ENCODE peak calls at places on chromosomes 7 and 10, in ten cellular contexts. Q is left lung, H is brain microvascular endothelial cell, M is transverse colon, P is IMR-90, B is HCT116, S is NB4, N is GM06990, F is AG04449, J is cardiac fibroblast. U is an unnamed sample.
A peak's percentile ranks its signal among the peaks of the same experiment; 100 is the strongest.

GRCh38 chr10:28130267-28130666 is 131.4 kb upstream of the ODAD2 start:
- DNase-seq in M (no peak), Q (no peak), N (no peak), P (peak; percentile 75), J (peak; percentile 35), H (peak; percentile 78), F (no peak), S (no peak), B (no peak), U (peak; percentile 13)

GRCh38 chr7:66013938-66014337 is 31.9 kb upstream of the GUSB start:
- DNase-seq in P (peak; percentile 62), J (peak; percentile 68), B (peak; percentile 26), Q (no peak), M (peak; percentile 32), N (no peak), S (peak; percentile 60), F (peak; percentile 3), H (peak; percentile 56), U (peak; percentile 9)

GRCh38 chr7:74153736-74154135 is 20.4 kb upstream of the EIF4H start:
- DNase-seq in S (no peak), P (no peak), N (no peak), B (no peak), Q (no peak), F (no peak), H (no peak), J (no peak), M (no peak), U (no peak)

GRCh38 chr7:114818501-114818900 is 103.4 kb upstream of the MDFIC start:
- DNase-seq in Q (no peak), J (peak; percentile 77), H (peak; percentile 70), M (no peak), P (peak; percentile 70), S (no peak), F (no peak), B (peak; percentile 22), N (no peak), U (peak; percentile 51)

GRCh38 chr7:19665399-19666008 is 43.3 kb downstream of the POLR1F start:
- DNase-seq in Q (no peak), P (peak; percentile 50), F (no peak), B (peak; percentile 12), H (no peak), M (no peak), J (peak; percentile 66), S (peak; percentile 63), N (no peak), U (no peak)

GRCh38 chr10:114519306-114519669 is 115.0 kb upstream of the AFAP1L2 start:
- DNase-seq in J (no peak), M (peak; percentile 90), F (no peak), Q (peak; percentile 75), P (no peak), N (no peak), H (no peak), B (peak; percentile 35), S (no peak), U (no peak)

GRCh38 chr10:32946108-32946507 is 11.9 kb downstream of the ITGB1 start:
- DNase-seq in J (no peak), B (no peak), Q (no peak), S (no peak), N (no peak), M (no peak), P (no peak), H (no peak), F (no peak), U (no peak)

GRCh38 chr10:61943699-61944444 is 42.4 kb downstream of the ARID5B start:
- DNase-seq in Q (no peak), P (peak; percentile 53), M (no peak), B (no peak), S (no peak), J (peak; percentile 84), N (peak; percentile 65), H (peak; percentile 37), F (no peak), U (peak; percentile 31)

GRCh38 chr7:70771447-70771846 is 360.5 kb upstream of the GALNT17 start:
- DNase-seq in M (no peak), S (no peak), H (no peak), J (no peak), N (no peak), F (no peak), B (no peak), Q (no peak), P (no peak), U (no peak)

GRCh38 chr7:22660732-22661131 is 66.3 kb upstream of the IL6 start:
- DNase-seq in S (peak; percentile 36), M (no peak), Q (no peak), B (no peak), N (no peak), P (no peak), F (no peak), H (no peak), J (no peak), U (no peak)

GRCh38 chr7:82694020-82694419 is 250.4 kb upstream of the CACNA2D1 start:
- DNase-seq in M (no peak), J (no peak), B (no peak), S (no peak), Q (no peak), N (no peak), P (no peak), H (no peak), F (no peak), U (no peak)

GRCh38 chr10:77305650-77306632 is 331.7 kb downstream of the KCNMA1 start:
- DNase-seq in N (no peak), H (no peak), P (peak; percentile 72), S (no peak), M (no peak), J (peak; percentile 53), F (no peak), B (no peak), Q (no peak), U (no peak)

GRCh38 chr10:110568055-110568735 is 700 bp downstream of the SMC3 start:
- DNase-seq in S (peak; percentile 82), J (peak; percentile 26), H (no peak), N (no peak), P (no peak), Q (no peak), M (peak; percentile 39), B (no peak), F (no peak), U (no peak)

GRCh38 chr7:79761876-79762429 is 308.5 kb upstream of the MAGI2 start:
- DNase-seq in M (no peak), J (peak; percentile 9), S (no peak), B (no peak), H (no peak), Q (no peak), P (no peak), N (no peak), F (no peak), U (no peak)

GRCh38 chr10:11986593-11987216 is 55.9 kb downstream of the UPF2 start:
- DNase-seq in J (peak; percentile 90), H (peak; percentile 80), Q (peak; percentile 71), N (peak; percentile 24), F (peak; percentile 40), B (peak; percentile 79), P (peak; percentile 84), M (peak; percentile 84), S (peak; percentile 78), U (peak; percentile 41)

GRCh38 chr10:11993834-11994468 is 48.7 kb downstream of the UPF2 start:
- DNase-seq in B (no peak), N (peak; percentile 24), J (no peak), P (no peak), Q (no peak), M (no peak), F (no peak), S (peak; percentile 33), H (no peak), U (no peak)

GRCh38 chr10:11988924-11989323 is 53.7 kb downstream of the UPF2 start:
- DNase-seq in J (no peak), S (no peak), N (no peak), M (no peak), P (no peak), F (no peak), Q (no peak), B (no peak), H (no peak), U (no peak)
- H3K4me3 ChIP-seq in J (no peak overlapping the region), S (no peak overlapping the region), N (no peak overlapping the region), M (no peak overlapping the region), P (no peak overlapping the region), F (no peak overlapping the region), Q (no peak overlapping the region), B (no peak overlapping the region), H (no peak overlapping the region), U (no peak overlapping the region)

DNA sequence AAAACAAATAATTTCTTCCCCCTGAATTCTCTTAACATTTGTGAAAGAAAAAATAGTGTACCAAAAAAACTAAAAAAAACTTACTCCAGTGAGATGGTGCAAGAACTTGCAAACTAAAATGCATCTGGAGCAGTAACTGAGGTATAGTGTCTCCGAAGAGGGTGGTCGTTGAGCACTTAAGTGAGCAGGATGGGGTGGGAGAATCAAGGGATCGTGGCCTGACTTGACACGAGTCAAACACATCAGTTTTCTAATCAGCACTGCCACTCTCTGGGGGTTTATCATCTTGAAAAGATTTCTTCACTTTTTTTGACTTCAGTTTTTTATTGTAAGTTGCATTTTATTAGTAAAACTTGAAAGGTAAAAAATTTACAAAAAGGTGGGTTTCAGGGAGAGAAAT is 2.5 kb downstream of the ZNF273 start:
- DNase-seq in H (no peak), P (no peak), Q (no peak), M (no peak), F (no peak), S (peak; percentile 59), J (no peak), B (no peak), N (no peak), U (no peak)
- H3K4me3 ChIP-seq in H (no peak overlapping the region), P (no peak overlapping the region), Q (no peak overlapping the region), M (no peak overlapping the region), F (no peak overlapping the region), S (peak overlapping the region; percentile 93), J (no peak overlapping the region), B (no peak overlapping the region), N (no peak overlapping the region), U (no peak overlapping the region)

DNA sequence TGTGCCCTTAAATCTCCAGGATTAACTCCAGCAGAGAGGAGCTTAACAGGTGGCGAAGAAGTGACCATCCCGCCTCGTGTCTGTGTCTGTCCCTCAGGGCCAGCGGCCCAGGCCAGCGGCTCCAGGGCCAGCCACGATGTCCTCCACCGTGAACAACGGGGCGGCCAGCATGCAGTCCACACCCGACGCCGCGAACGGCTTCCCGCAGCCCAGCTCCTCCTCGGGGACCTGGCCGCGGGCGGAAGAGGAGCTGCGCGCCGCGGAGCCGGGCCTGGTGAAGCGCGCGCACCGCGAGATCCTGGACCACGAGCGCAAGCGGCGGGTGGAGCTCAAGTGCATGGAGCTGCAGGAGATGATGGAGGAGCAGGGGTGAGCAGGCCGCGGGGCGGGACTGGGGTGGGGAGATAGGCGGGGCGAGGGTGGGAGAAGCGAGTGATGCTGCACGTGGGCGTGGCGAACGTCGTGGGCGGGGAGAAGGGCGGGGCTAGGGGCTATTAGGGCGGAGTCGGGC is 33.3 kb downstream of the SRRM3 start:
- DNase-seq in S (peak; percentile 90), M (peak; percentile 81), P (peak; percentile 76), B (peak; percentile 74), J (peak; percentile 85), Q (peak; percentile 81), F (no peak), N (peak; percentile 84), H (peak; percentile 86), U (peak; percentile 52)
- H3K4me3 ChIP-seq in S (no peak overlapping the region), M (no peak overlapping the region), P (no peak overlapping the region), B (no peak overlapping the region), J (peak overlapping the region; percentile 23), Q (peak overlapping the region; percentile 17), F (peak overlapping the region; percentile 40), N (no peak overlapping the region), H (peak overlapping the region; percentile 26), U (peak overlapping the region; percentile 29)

DNA sequence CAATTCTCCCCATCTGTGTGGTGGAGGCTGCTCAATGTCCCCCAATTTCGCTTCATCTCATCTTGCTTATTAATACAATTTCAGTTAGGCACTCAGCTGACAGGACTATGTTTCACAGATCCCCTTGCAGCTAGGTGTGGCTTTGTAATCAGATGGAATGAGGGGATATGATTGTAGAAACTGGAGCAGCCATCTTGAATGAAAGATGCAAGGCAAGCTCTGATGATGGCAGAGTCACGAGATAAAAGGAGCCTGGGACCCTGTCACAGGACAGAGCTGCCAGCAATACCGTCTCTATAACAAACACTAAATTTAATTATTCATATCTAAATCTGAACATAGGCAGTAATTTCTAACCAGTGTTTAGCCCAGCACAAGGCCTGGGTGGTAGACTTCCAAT is 991 bp upstream of the DLD start:
- DNase-seq in S (no peak), F (no peak), H (no peak), J (no peak), P (no peak), M (no peak), B (no peak), Q (no peak), N (no peak), U (no peak)
- H3K4me3 ChIP-seq in S (no peak overlapping the region), F (no peak overlapping the region), H (no peak overlapping the region), J (no peak overlapping the region), P (no peak overlapping the region), M (no peak overlapping the region), B (no peak overlapping the region), Q (peak overlapping the region; percentile 70), N (no peak overlapping the region), U (no peak overlapping the region)